ENCODE peak calls at places on chromosomes 11 and 22, in nine cellular contexts. W, D, O, N, M, K, V, H and Q are unnamed samples.

GRCh38 chr11:67561971-67562560 is 21.5 kb upstream of the GSTP1 start:
- DNase-seq in W (peak), D (no peak), O (no peak), N (no peak), M (no peak), K (peak), V (no peak), H (no peak), Q (no peak)

GRCh38 chr22:37079668-37080171 is 28.2 kb downstream of the KCTD17 start:
- DNase-seq in W (peak), D (peak), O (no peak), N (no peak), M (peak), K (no peak), V (peak), H (no peak), Q (no peak)

GRCh38 chr22:28799125-28799833 is 1.1 kb downstream of the XBP1 start:
- DNase-seq in W (peak), D (no peak), O (peak), N (peak), M (peak), K (peak), V (no peak), H (no peak), Q (no peak)

GRCh38 chr22:39511226-39511625 is 9.1 kb upstream of the ATF4 start:
- DNase-seq in W (no peak), D (no peak), O (no peak), N (no peak), M (no peak), K (no peak), V (no peak), H (no peak), Q (no peak)

GRCh38 chr11:64296830-64297721 is 3.1 kb upstream of the CATSPERZ start:
- DNase-seq in W (no peak), D (no peak), O (no peak), N (no peak), M (no peak), K (no peak), V (no peak), H (no peak), Q (no peak)

GRCh38 chr11:65882191-65883057 is 2.8 kb downstream of the CTSW start:
- DNase-seq in W (no peak), D (no peak), O (peak), N (no peak), M (no peak), K (no peak), V (no peak), H (no peak), Q (no peak)

GRCh38 chr11:117610045-117610444 is 187.0 kb downstream of the DSCAML1 start:
- DNase-seq in W (peak), D (no peak), O (no peak), N (peak), M (no peak), K (peak), V (no peak), H (no peak), Q (no peak)

GRCh38 chr11:134244593-134244992 is 8.6 kb downstream of the THYN1 start:
- DNase-seq in W (peak), D (no peak), O (no peak), N (no peak), M (no peak), K (peak), V (no peak), H (no peak), Q (no peak)

GRCh38 chr11:8604078-8604723 is 10.2 kb upstream of the STK33 start:
- DNase-seq in W (peak), D (no peak), O (peak), N (peak), M (no peak), K (peak), V (no peak), H (peak), Q (peak)

GRCh38 chr11:95512177-95512576 is 277.4 kb downstream of the FAM76B start:
- DNase-seq in W (peak), D (no peak), O (peak), N (peak), M (no peak), K (no peak), V (no peak), H (no peak), Q (no peak)

GRCh38 chr22:23903328-23903971 is 9.3 kb downstream of the MIF start:
- DNase-seq in W (no peak), D (no peak), O (no peak), N (no peak), M (no peak), K (no peak), V (no peak), H (no peak), Q (no peak)

GRCh38 chr11:25711008-25711407 is 620.9 kb upstream of the ANO3 start:
- DNase-seq in W (no peak), D (no peak), O (no peak), N (no peak), M (no peak), K (no peak), V (no peak), H (no peak), Q (no peak)

GRCh38 chr22:21624120-21624879 is 5.5 kb downstream of the YDJC start:
- DNase-seq in W (no peak), D (no peak), O (no peak), N (no peak), M (no peak), K (peak), V (peak), H (no peak), Q (peak)

GRCh38 chr11:6617315-6617781 is 1.9 kb downstream of the TPP1 start:
- DNase-seq in W (no peak), D (no peak), O (no peak), N (no peak), M (no peak), K (no peak), V (no peak), H (no peak), Q (no peak)

GRCh38 chr11:45665206-45665932 is at the start of gene CHST1:
- DNase-seq in W (peak), D (no peak), O (peak), N (no peak), M (no peak), K (peak), V (no peak), H (peak), Q (peak)

GRCh38 chr11:111416231-111416960 is 37.3 kb upstream of the POU2AF1 start:
- DNase-seq in W (no peak), D (no peak), O (no peak), N (no peak), M (no peak), K (no peak), V (no peak), H (no peak), Q (no peak)

GRCh38 chr22:32317524-32317923 is 40.1 kb upstream of the RFPL3 start:
- DNase-seq in W (no peak), D (no peak), O (no peak), N (no peak), M (no peak), K (no peak), V (no peak), H (no peak), Q (no peak)

GRCh38 chr22:25509391-25509791 is 55.1 kb upstream of the GRK3 start:
- DNase-seq in W (no peak), D (no peak), O (peak), N (no peak), M (no peak), K (no peak), V (no peak), H (no peak), Q (no peak)

GRCh38 chr22:28269277-28269676 is 350.2 kb upstream of the PITPNB start:
- DNase-seq in W (no peak), D (no peak), O (no peak), N (no peak), M (no peak), K (no peak), V (no peak), H (no peak), Q (no peak)

GRCh38 chr11:27194976-27195375 is 154.4 kb downstream of the BBOX1 start:
- DNase-seq in W (peak), D (no peak), O (no peak), N (no peak), M (no peak), K (no peak), V (no peak), H (no peak), Q (no peak)

GRCh38 chr11:1875093-1875785 is 16.5 kb downstream of the PRR33 start:
- DNase-seq in W (no peak), D (no peak), O (peak), N (no peak), M (no peak), K (no peak), V (no peak), H (no peak), Q (peak)

GRCh38 chr22:25497269-25497668 is 67.2 kb upstream of the GRK3 start:
- DNase-seq in W (peak), D (no peak), O (peak), N (no peak), M (no peak), K (peak), V (no peak), H (no peak), Q (no peak)